ENCODE peak calls at places on chromosomes 16 and 17, in four cellular contexts. X is heart left ventricle; Y is CD4-positive, CD25-positive, alpha-beta regulatory T cell; J is right lobe of liver. U is an unnamed sample.

GRCh38 chr17:79338589-79338988 is 264.0 kb downstream of the ENGASE start:
- DNase-seq in X (no peak), Y (no peak), J (no peak), U (no peak)

GRCh38 chr16:56279132-56279531 is 87.8 kb downstream of the GNAO1 start:
- DNase-seq in X (no peak), Y (no peak), J (no peak), U (peak)

GRCh38 chr17:77264617-77265230 is 124.0 kb downstream of the SEC14L1 start:
- DNase-seq in X (no peak), Y (no peak), J (no peak), U (no peak)

GRCh38 chr17:64936117-64936516 is 16.8 kb upstream of the LRRC37A3 start:
- DNase-seq in X (no peak), Y (no peak), J (no peak), U (no peak)

GRCh38 chr16:27080870-27081269 is 14.1 kb downstream of the C16orf82 start:
- DNase-seq in X (no peak), Y (no peak), J (no peak), U (no peak)

GRCh38 chr17:31490991-31491793 is 99.7 kb downstream of the RAB11FIP4 start:
- DNase-seq in X (peak), Y (no peak), J (no peak), U (no peak)

GRCh38 chr17:64259922-64260321 is 3.1 kb downstream of the TEX2 start:
- DNase-seq in X (no peak), Y (no peak), J (no peak), U (no peak)

GRCh38 chr16:54928421-54929089 is 2.1 kb upstream of the IRX5 start:
- DNase-seq in X (peak), Y (peak), J (peak), U (peak)

GRCh38 chr16:52077656-52078055 is 469.3 kb downstream of the TOX3 start:
- DNase-seq in X (no peak), Y (no peak), J (no peak), U (no peak)

GRCh38 chr16:66503030-66503429 is 46.9 kb downstream of the TK2 start:
- DNase-seq in X (peak), Y (no peak), J (peak), U (no peak)

GRCh38 chr17:79188048-79188447 is 113.4 kb downstream of the ENGASE start:
- DNase-seq in X (no peak), Y (no peak), J (no peak), U (no peak)

GRCh38 chr17:15884731-15885130 is 60.2 kb upstream of the ADORA2B start:
- DNase-seq in X (no peak), Y (no peak), J (no peak), U (no peak)

GRCh38 chr16:75080205-75081029 is 36.2 kb downstream of the LDHD start:
- DNase-seq in X (no peak), Y (no peak), J (no peak), U (no peak)

GRCh38 chr16:85770741-85771140 is 19.8 kb upstream of the C16orf74 start:
- DNase-seq in X (no peak), Y (no peak), J (no peak), U (no peak)

GRCh38 chr16:68081796-68082567 is 3.2 kb upstream of the NFATC3 start:
- DNase-seq in X (no peak), Y (no peak), J (no peak), U (no peak)
- H3K4me3 ChIP-seq in X (no peak), Y (peak), J (no peak), U (no peak)

GRCh38 chr16:89490386-89491237 is at the start of gene ANKRD11:
- DNase-seq in X (peak), Y (peak), J (peak), U (peak)

GRCh38 chr16:89493776-89494175 is 3.4 kb upstream of the ANKRD11 start:
- DNase-seq in X (no peak), Y (no peak), J (no peak), U (no peak)

GRCh38 chr16:89491238-89491869 is 993 bp upstream of the ANKRD11 start:
- DNase-seq in X (no peak), Y (no peak), J (no peak), U (peak)

GRCh38 chr16:89489731-89490385 is 503 bp downstream of the ANKRD11 start:
- DNase-seq in X (no peak), Y (no peak), J (no peak), U (no peak)

GRCh38 chr16:89491974-89492687 is 1.8 kb upstream of the ANKRD11 start:
- DNase-seq in X (peak), Y (no peak), J (no peak), U (no peak)
- H3K4me3 ChIP-seq in X (peak), Y (peak), J (peak), U (peak)

DNA sequence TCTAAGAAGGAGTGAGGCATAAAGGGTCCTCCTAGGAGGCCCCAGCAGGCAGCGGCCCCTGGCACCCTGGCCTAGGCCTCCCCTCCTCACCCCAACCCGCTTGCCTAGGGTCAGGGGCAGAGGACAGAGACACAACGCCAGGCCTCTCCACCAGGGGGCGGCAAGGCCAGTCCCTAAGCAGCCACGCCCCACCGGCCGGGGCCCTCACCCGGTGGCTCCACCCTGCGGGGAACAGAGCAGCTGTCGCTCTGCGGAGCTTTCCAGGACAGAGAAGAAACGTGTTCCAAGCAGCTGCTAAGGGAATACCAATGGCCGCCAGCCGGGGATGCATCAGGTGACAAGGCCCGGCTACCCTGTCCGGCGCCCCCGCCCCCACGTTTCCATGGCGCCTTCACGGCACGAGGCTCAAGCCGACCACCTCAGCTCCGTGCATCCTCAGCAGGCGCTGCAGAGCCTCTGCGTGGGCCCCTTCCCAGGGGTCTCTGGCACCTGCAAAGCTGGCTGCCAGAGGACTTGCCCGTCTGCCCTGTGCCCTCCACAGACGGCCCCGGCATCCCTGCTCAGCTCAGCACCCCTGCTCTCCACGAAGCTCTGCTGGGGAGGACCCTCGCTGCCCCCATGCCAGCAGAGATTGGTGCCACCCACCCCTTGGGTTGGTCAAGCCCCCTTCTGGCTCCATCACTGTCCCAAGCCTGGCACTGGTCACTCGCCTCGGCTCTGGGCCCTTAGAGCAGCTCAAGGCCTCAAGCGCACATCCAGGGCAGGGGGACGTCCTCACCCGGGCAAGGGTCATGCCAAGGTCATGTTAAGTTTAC is 5.6 kb downstream of the ZNF598 start:
- DNase-seq in X (peak), Y (peak), J (peak), U (peak)
- H3K4me3 ChIP-seq in X (peak), Y (no peak), J (no peak), U (no peak)

GRCh38 chr17:3475155-3475808 is 515 bp upstream of the ASPA start:
- DNase-seq in X (no peak), Y (no peak), J (no peak), U (no peak)

GRCh38 chr17:3474212-3474611 is 1.6 kb upstream of the ASPA start:
- DNase-seq in X (no peak), Y (no peak), J (no peak), U (no peak)

GRCh38 chr17:3472137-3472536 is 518 bp upstream of the SPATA22 start:
- DNase-seq in X (no peak), Y (no peak), J (peak), U (no peak)

GRCh38 chr17:3479988-3480387 is 4.2 kb downstream of the ASPA start:
- DNase-seq in X (no peak), Y (no peak), J (no peak), U (no peak)

DNA sequence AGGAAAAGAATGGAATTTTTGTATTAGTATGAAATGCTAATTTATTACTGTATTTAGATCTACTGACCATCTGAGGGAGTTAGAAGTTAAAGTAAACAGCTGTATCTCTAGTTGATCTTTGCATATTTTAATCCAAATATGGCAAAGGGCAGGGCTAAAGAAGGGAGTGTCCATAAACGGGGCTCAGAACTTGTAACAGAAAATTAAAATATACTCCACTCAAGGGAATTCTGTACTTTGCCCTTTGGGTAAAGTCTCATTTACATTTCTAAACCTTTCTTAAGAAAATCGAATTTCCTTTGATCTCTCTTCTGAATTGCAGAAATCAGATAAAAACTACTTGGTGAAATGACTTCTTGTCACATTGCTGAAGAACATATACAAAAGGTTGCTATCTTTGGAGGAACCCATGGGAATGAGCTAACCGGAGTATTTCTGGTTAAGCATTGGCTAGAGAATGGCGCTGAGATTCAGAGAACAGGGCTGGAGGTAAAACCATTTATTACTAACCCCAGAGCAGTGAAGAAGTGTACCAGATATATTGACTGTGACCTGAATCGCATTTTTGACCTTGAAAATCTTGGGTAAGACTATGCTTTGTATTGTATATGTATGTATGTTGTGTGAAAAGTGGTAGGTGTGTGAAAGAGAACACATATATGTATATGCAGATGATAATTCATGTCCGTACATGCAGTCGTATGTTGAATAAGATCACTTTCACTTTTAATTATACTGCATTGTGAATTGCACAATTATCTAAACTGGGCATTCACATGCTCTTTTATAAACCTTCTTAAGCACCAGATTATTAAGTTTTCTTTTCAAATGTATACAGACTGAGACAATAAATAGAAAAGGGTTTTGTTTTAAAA is at the start of gene ASPA:
- DNase-seq in X (no peak), Y (no peak), J (no peak), U (no peak)
- H3K4me3 ChIP-seq in X (peak), Y (no peak), J (peak), U (no peak)

GRCh38 chr16:49485663-49486062 is 112.1 kb downstream of the C16orf78 start:
- DNase-seq in X (no peak), Y (no peak), J (no peak), U (no peak)

GRCh38 chr16:49483251-49483650 is 109.6 kb downstream of the C16orf78 start:
- DNase-seq in X (no peak), Y (no peak), J (no peak), U (no peak)

GRCh38 chr16:49483651-49484451 is 110.2 kb downstream of the C16orf78 start:
- DNase-seq in X (no peak), Y (no peak), J (no peak), U (no peak)

GRCh38 chr16:49484936-49485335 is 111.3 kb downstream of the C16orf78 start:
- DNase-seq in X (no peak), Y (no peak), J (no peak), U (no peak)

DNA sequence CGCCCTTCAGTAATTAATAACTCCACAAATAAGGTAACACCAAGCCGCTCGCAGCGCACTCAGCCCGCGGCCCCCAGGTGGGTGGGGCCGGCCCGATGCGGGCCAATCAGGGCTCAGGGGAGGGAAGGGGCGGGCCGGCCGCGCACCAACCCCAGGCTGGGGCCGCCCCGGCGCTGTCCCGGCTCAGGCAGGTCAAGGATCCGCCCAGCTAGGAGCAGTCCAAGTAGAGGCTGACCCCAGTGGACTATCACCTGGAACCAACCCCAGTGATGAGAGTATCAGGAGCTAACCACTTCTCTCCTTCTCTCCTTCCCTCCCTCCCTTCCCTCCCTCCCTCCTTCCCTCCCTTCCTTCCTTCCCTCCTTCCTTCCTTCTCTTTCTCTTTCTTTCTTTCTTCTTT is 110.8 kb downstream of the C16orf78 start:
- DNase-seq in X (peak), Y (no peak), J (peak), U (no peak)
- H3K4me3 ChIP-seq in X (peak), Y (no peak), J (no peak), U (no peak)

GRCh38 chr17:7019839-7020519 is 2.9 kb upstream of the BCL6B start:
- DNase-seq in X (peak), Y (no peak), J (no peak), U (no peak)

GRCh38 chr17:7020894-7021664 is 1.8 kb upstream of the BCL6B start:
- DNase-seq in X (no peak), Y (no peak), J (no peak), U (no peak)

GRCh38 chr17:7017827-7018200 is 5.0 kb upstream of the BCL6B start:
- DNase-seq in X (no peak), Y (no peak), J (no peak), U (no peak)

GRCh38 chr17:7018331-7018964 is 4.4 kb upstream of the BCL6B start:
- DNase-seq in X (peak), Y (no peak), J (no peak), U (no peak)

DNA sequence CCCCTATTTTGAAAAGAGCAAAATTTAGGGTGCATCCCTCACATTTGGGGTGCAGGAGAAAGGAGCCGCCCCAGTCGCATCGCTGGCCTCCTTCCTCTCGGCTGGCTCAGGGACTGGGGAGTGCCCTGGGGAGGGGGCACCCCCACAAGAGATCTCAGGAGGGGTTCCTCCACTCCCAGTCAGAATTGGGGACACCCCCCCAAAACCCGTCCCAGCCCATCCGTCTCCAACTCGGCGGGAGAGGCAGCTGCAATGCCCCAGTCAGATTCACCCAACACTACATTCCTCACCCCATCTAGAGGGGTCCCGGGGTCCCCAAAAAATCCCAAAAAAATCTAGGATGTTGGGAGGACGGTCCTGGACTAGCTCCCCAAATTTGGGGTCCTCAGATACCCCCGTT is 3.4 kb upstream of the BCL6B start:
- DNase-seq in X (no peak), Y (no peak), J (no peak), U (no peak)
- H3K4me3 ChIP-seq in X (peak), Y (no peak), J (peak), U (no peak)

U was measured in Jurkat, Clone E6-1.